ENCODE peak calls at places on chromosomes 16 and 17, in four cellular contexts. One of them, this sample, is unnamed.

GRCh38 chr16:5385115-5385514 is 287.5 kb upstream of the EEF2KMT start:
- DNase-seq in keratinocyte: no peak
- DNase-seq in OCI-LY7: no peak
- DNase-seq in Caco-2: no peak
- DNase-seq in this sample: no peak

GRCh38 chr16:66298571-66299120 is 67.8 kb upstream of the CDH5 start:
- DNase-seq in keratinocyte: no peak
- DNase-seq in OCI-LY7: no peak
- DNase-seq in Caco-2: no peak
- DNase-seq in this sample: no peak

GRCh38 chr17:21460358-21460757 is 84.2 kb downstream of the KCNJ12 start:
- DNase-seq in keratinocyte: no peak
- DNase-seq in OCI-LY7: no peak
- DNase-seq in Caco-2: no peak
- DNase-seq in this sample: no peak

GRCh38 chr17:17018612-17019429 is 23.4 kb upstream of the MPRIP start:
- DNase-seq in keratinocyte: no peak
- DNase-seq in OCI-LY7: no peak
- DNase-seq in Caco-2: peak
- DNase-seq in this sample: peak

GRCh38 chr16:9441021-9441420 is 349.6 kb downstream of the HAPSTR1 start:
- DNase-seq in keratinocyte: no peak
- DNase-seq in OCI-LY7: peak
- DNase-seq in Caco-2: peak
- DNase-seq in this sample: no peak

GRCh38 chr16:30875881-30876791 is 17.7 kb downstream of the BCL7C start:
- DNase-seq in keratinocyte: no peak
- DNase-seq in OCI-LY7: peak
- DNase-seq in Caco-2: no peak
- DNase-seq in this sample: no peak

GRCh38 chr16:10205688-10206087 is 23.5 kb upstream of the GRIN2A start:
- DNase-seq in keratinocyte: no peak
- DNase-seq in OCI-LY7: no peak
- DNase-seq in Caco-2: no peak
- DNase-seq in this sample: no peak

GRCh38 chr17:19248923-19249574 is 11.9 kb downstream of the EPN2 start:
- DNase-seq in keratinocyte: no peak
- DNase-seq in OCI-LY7: no peak
- DNase-seq in Caco-2: no peak
- DNase-seq in this sample: no peak

GRCh38 chr17:57135748-57136342 is 50.8 kb downstream of the AKAP1 start:
- DNase-seq in keratinocyte: no peak
- DNase-seq in OCI-LY7: no peak
- DNase-seq in Caco-2: no peak
- DNase-seq in this sample: no peak

GRCh38 chr17:40451420-40451819 is 8.2 kb downstream of the IGFBP4 start:
- DNase-seq in keratinocyte: no peak
- DNase-seq in OCI-LY7: no peak
- DNase-seq in Caco-2: no peak
- DNase-seq in this sample: no peak

GRCh38 chr16:20960899-20961298 is 60.3 kb downstream of the LYRM1 start:
- DNase-seq in keratinocyte: no peak
- DNase-seq in OCI-LY7: no peak
- DNase-seq in Caco-2: no peak
- DNase-seq in this sample: no peak

GRCh38 chr17:73599599-73599998 is 44.6 kb downstream of the SDK2 start:
- DNase-seq in keratinocyte: no peak
- DNase-seq in OCI-LY7: no peak
- DNase-seq in Caco-2: no peak
- DNase-seq in this sample: no peak

GRCh38 chr17:47324224-47325020 is 667 bp downstream of the EFCAB13 start:
- DNase-seq in keratinocyte: no peak
- DNase-seq in OCI-LY7: peak
- DNase-seq in Caco-2: peak
- DNase-seq in this sample: no peak

GRCh38 chr16:8955828-8956227 is 7.9 kb downstream of the USP7 start:
- DNase-seq in keratinocyte: no peak
- DNase-seq in OCI-LY7: no peak
- DNase-seq in Caco-2: no peak
- DNase-seq in this sample: no peak

GRCh38 chr16:27399969-27400368 is 2.0 kb upstream of the IL21R start:
- DNase-seq in keratinocyte: no peak
- DNase-seq in OCI-LY7: no peak
- DNase-seq in Caco-2: no peak
- DNase-seq in this sample: no peak

GRCh38 chr17:80220709-80221215 is 535 bp downstream of the SLC26A11 start:
- DNase-seq in keratinocyte: no peak
- DNase-seq in OCI-LY7: no peak
- DNase-seq in Caco-2: peak
- DNase-seq in this sample: no peak

GRCh38 chr17:48045270-48046001 is 2.7 kb upstream of the NFE2L1 start:
- DNase-seq in keratinocyte: no peak
- DNase-seq in OCI-LY7: no peak
- DNase-seq in Caco-2: no peak
- DNase-seq in this sample: no peak

GRCh38 chr17:28042721-28043291 is 329 bp downstream of the NLK start:
- DNase-seq in keratinocyte: no peak
- DNase-seq in OCI-LY7: no peak
- DNase-seq in Caco-2: no peak
- DNase-seq in this sample: no peak

GRCh38 chr16:69187891-69188451 is 1.0 kb downstream of the SNTB2 start:
- DNase-seq in keratinocyte: no peak
- DNase-seq in OCI-LY7: peak
- DNase-seq in Caco-2: peak
- DNase-seq in this sample: peak

GRCh38 chr16:64507240-64508024 is 614.4 kb downstream of the CDH11 start:
- DNase-seq in keratinocyte: no peak
- DNase-seq in OCI-LY7: no peak
- DNase-seq in Caco-2: no peak
- DNase-seq in this sample: no peak

GRCh38 chr16:88345943-88346560 is 36.7 kb upstream of the ZNF469 start:
- DNase-seq in keratinocyte: no peak
- DNase-seq in OCI-LY7: no peak
- DNase-seq in Caco-2: no peak
- DNase-seq in this sample: no peak

GRCh38 chr16:17392127-17392856 is 78.5 kb downstream of the XYLT1 start:
- DNase-seq in keratinocyte: no peak
- DNase-seq in OCI-LY7: no peak
- DNase-seq in Caco-2: no peak
- DNase-seq in this sample: no peak

GRCh38 chr17:21036361-21036881 is 6.4 kb downstream of the USP22 start:
- DNase-seq in keratinocyte: no peak
- DNase-seq in OCI-LY7: peak
- DNase-seq in Caco-2: no peak
- DNase-seq in this sample: no peak

GRCh38 chr16:19400709-19401108 is 17.0 kb upstream of the TMC5 start:
- DNase-seq in keratinocyte: no peak
- DNase-seq in OCI-LY7: peak
- DNase-seq in Caco-2: no peak
- DNase-seq in this sample: no peak

GRCh38 chr16:29198231-29198630 is 208.3 kb downstream of the NPIPB11 start:
- DNase-seq in keratinocyte: no peak
- DNase-seq in OCI-LY7: no peak
- DNase-seq in Caco-2: no peak
- DNase-seq in this sample: no peak

GRCh38 chr16:54466233-54466632 is 179.6 kb upstream of the IRX3 start:
- DNase-seq in keratinocyte: no peak
- DNase-seq in OCI-LY7: no peak
- DNase-seq in Caco-2: no peak
- DNase-seq in this sample: no peak

GRCh38 chr17:33038740-33039139 is 47.1 kb downstream of the SPACA3 start:
- DNase-seq in keratinocyte: no peak
- DNase-seq in OCI-LY7: peak
- DNase-seq in Caco-2: peak
- DNase-seq in this sample: peak

GRCh38 chr17:51585514-51586104 is 325.3 kb downstream of the UTP18 start:
- DNase-seq in keratinocyte: no peak
- DNase-seq in OCI-LY7: no peak
- DNase-seq in Caco-2: peak
- DNase-seq in this sample: peak

GRCh38 chr16:75695708-75696107 is 5.6 kb downstream of the DUXB start:
- DNase-seq in keratinocyte: no peak
- DNase-seq in OCI-LY7: peak
- DNase-seq in Caco-2: peak
- DNase-seq in this sample: no peak
- TF ChIP-seq CTCF in keratinocyte: no peak
- TF ChIP-seq CTCF in OCI-LY7: peak
- TF ChIP-seq CTCF in Caco-2: peak
- TF ChIP-seq CTCF in this sample: peak

GRCh38 chr17:50183439-50184001 is 17.7 kb downstream of the SGCA start:
- DNase-seq in keratinocyte: no peak
- DNase-seq in OCI-LY7: peak
- DNase-seq in Caco-2: no peak
- DNase-seq in this sample: no peak

GRCh38 chr17:50184611-50185398 is 16.6 kb downstream of the COL1A1 start:
- DNase-seq in keratinocyte: no peak
- DNase-seq in OCI-LY7: no peak
- DNase-seq in Caco-2: no peak
- DNase-seq in this sample: no peak

GRCh38 chr17:50185724-50186545 is 15.5 kb downstream of the COL1A1 start:
- DNase-seq in keratinocyte: no peak
- DNase-seq in OCI-LY7: no peak
- DNase-seq in Caco-2: no peak
- DNase-seq in this sample: no peak

GRCh38 chr17:50182783-50183438 is 17.1 kb downstream of the SGCA start:
- DNase-seq in keratinocyte: no peak
- DNase-seq in OCI-LY7: no peak
- DNase-seq in Caco-2: no peak
- DNase-seq in this sample: no peak

DNA sequence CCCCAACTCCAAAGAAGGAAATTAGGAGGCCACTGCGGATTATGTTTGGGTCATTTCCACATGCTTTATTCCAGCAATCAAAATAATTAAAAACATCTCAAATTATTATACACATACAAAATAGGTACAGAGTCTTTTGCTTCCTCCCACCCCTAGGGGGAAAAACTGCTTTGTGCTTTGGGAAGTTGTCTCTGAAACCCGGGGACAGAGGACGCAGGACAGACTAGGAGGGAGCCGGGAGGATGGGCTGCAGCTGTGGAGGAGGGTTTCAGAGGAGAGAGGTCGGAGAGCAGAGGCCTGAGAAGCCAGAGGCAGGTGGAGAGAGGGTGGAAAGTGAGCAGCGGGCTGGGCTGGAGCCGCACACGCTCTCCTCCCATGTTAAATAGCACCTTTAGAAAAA is 17.4 kb downstream of the COL1A1 start:
- DNase-seq in keratinocyte: no peak
- DNase-seq in OCI-LY7: no peak
- DNase-seq in Caco-2: no peak
- DNase-seq in this sample: no peak
- TF ChIP-seq CTCF in keratinocyte: no peak
- TF ChIP-seq CTCF in OCI-LY7: peak
- TF ChIP-seq CTCF in Caco-2: no peak
- TF ChIP-seq CTCF in this sample: no peak

GRCh38 chr16:86850675-86851074 is 272.3 kb downstream of the FOXL1 start:
- DNase-seq in keratinocyte: no peak
- DNase-seq in OCI-LY7: no peak
- DNase-seq in Caco-2: no peak
- DNase-seq in this sample: no peak
- TF ChIP-seq CTCF in keratinocyte: no peak
- TF ChIP-seq CTCF in OCI-LY7: no peak
- TF ChIP-seq CTCF in Caco-2: no peak
- TF ChIP-seq CTCF in this sample: no peak

DNA sequence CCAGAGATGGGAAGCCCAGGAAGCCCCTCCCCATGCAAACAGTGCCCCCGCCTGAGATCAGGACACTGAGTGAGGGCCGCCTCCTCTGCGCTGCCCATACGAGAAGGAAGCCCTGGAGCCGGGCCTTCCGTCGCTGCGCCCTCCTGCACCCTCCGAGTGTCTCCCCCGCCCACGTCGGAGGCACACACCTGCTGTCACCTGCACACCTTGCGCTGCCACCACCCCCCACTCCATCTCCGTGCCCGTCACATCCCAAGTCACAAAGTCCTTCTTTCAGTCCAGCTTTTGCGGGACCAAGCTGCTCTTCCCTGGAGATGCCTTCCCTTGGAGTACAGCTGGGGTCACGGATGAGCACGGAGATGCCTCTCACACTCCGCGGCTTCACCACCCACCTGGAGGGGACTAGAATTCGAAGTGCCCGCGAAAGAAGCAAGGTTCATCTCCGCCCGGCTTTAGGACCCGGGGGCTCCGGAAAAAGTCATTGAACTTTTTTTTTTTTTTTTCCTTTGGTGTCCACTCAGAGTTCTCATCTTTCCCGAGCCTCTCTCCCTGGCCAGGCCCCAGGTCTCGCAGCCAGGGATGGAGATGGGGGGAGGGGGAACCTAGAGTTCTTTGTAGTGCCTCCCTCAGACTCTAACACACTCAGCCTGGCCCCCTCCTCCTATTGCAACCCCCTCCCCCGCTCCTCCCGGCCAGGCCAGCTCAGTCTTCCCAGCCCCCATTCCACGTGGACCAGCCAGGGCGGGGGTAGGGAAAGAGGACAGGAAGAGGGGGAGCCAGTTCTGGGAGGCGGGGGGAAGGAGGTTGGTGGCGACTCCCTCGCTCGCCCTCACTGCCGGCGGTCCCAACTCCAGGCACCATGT is at the start of gene FKBP10:
- DNase-seq in keratinocyte: no peak
- DNase-seq in OCI-LY7: peak
- DNase-seq in Caco-2: peak
- DNase-seq in this sample: peak
- TF ChIP-seq CTCF in keratinocyte: no peak
- TF ChIP-seq CTCF in OCI-LY7: no peak
- TF ChIP-seq CTCF in Caco-2: no peak
- TF ChIP-seq CTCF in this sample: no peak

GRCh38 chr16:287298-287811 is 4.4 kb downstream of the PDIA2 start:
- DNase-seq in keratinocyte: no peak
- DNase-seq in OCI-LY7: peak
- DNase-seq in Caco-2: no peak
- DNase-seq in this sample: no peak
- TF ChIP-seq CTCF in keratinocyte: no peak
- TF ChIP-seq CTCF in OCI-LY7: peak
- TF ChIP-seq CTCF in Caco-2: no peak
- TF ChIP-seq CTCF in this sample: peak